ENCODE peak calls at places on chromosomes 3 and 15, in four cellular contexts. One of them, this sample, is unnamed.

GRCh38 chr3:81434171-81434570 is 327.3 kb downstream of the GBE1 start:
- DNase-seq in adrenal gland: no peak
- DNase-seq in activated gamma-delta T cell treated with Interleukin-2 at 50 U/mL for 16 hours: no peak
- DNase-seq in GM10248: no peak
- DNase-seq in this sample: no peak

GRCh38 chr3:188097786-188098185 is 56.2 kb upstream of the LPP start:
- DNase-seq in adrenal gland: no peak
- DNase-seq in GM10248: no peak
- DNase-seq in activated gamma-delta T cell treated with Interleukin-2 at 50 U/mL for 16 hours: no peak
- DNase-seq in this sample: no peak

GRCh38 chr3:126535636-126536035 is 11.7 kb downstream of the CHST13 start:
- DNase-seq in adrenal gland: no peak
- DNase-seq in GM10248: no peak
- DNase-seq in activated gamma-delta T cell treated with Interleukin-2 at 50 U/mL for 16 hours: no peak
- DNase-seq in this sample: no peak

GRCh38 chr15:42056934-42057743 is 36.3 kb upstream of the PLA2G4E start:
- DNase-seq in GM10248: peak
- DNase-seq in adrenal gland: peak
- DNase-seq in activated gamma-delta T cell treated with Interleukin-2 at 50 U/mL for 16 hours: no peak
- DNase-seq in this sample: peak

GRCh38 chr3:184275961-184276910 is at the start of gene ECE2:
- DNase-seq in activated gamma-delta T cell treated with Interleukin-2 at 50 U/mL for 16 hours: no peak
- DNase-seq in adrenal gland: no peak
- DNase-seq in GM10248: no peak
- DNase-seq in this sample: no peak

GRCh38 chr3:129224984-129225393 is 24.4 kb upstream of the COPG1 start:
- DNase-seq in GM10248: no peak
- DNase-seq in activated gamma-delta T cell treated with Interleukin-2 at 50 U/mL for 16 hours: no peak
- DNase-seq in adrenal gland: peak
- DNase-seq in this sample: no peak

GRCh38 chr3:169146112-169146665 is 517.3 kb downstream of the MECOM start:
- DNase-seq in GM10248: peak
- DNase-seq in adrenal gland: no peak
- DNase-seq in activated gamma-delta T cell treated with Interleukin-2 at 50 U/mL for 16 hours: no peak
- DNase-seq in this sample: no peak

GRCh38 chr3:67481126-67481525 is 173.3 kb downstream of the SUCLG2 start:
- DNase-seq in activated gamma-delta T cell treated with Interleukin-2 at 50 U/mL for 16 hours: no peak
- DNase-seq in GM10248: no peak
- DNase-seq in adrenal gland: no peak
- DNase-seq in this sample: no peak

GRCh38 chr15:73254598-73254997 is 114.2 kb downstream of the HCN4 start:
- DNase-seq in GM10248: no peak
- DNase-seq in adrenal gland: no peak
- DNase-seq in activated gamma-delta T cell treated with Interleukin-2 at 50 U/mL for 16 hours: no peak
- DNase-seq in this sample: no peak

GRCh38 chr3:134291300-134292254 is 40.9 kb upstream of the RYK start:
- DNase-seq in activated gamma-delta T cell treated with Interleukin-2 at 50 U/mL for 16 hours: no peak
- DNase-seq in adrenal gland: peak
- DNase-seq in GM10248: no peak
- DNase-seq in this sample: no peak

GRCh38 chr3:174216019-174216418 is 643.1 kb upstream of the NAALADL2 start:
- DNase-seq in GM10248: no peak
- DNase-seq in activated gamma-delta T cell treated with Interleukin-2 at 50 U/mL for 16 hours: no peak
- DNase-seq in adrenal gland: no peak
- DNase-seq in this sample: no peak

GRCh38 chr15:68261241-68261640 is 16.3 kb upstream of the FEM1B start:
- DNase-seq in adrenal gland: no peak
- DNase-seq in GM10248: no peak
- DNase-seq in activated gamma-delta T cell treated with Interleukin-2 at 50 U/mL for 16 hours: no peak
- DNase-seq in this sample: no peak

GRCh38 chr15:54564142-54564541 is 585.9 kb downstream of the UNC13C start:
- DNase-seq in GM10248: no peak
- DNase-seq in adrenal gland: no peak
- DNase-seq in activated gamma-delta T cell treated with Interleukin-2 at 50 U/mL for 16 hours: no peak
- DNase-seq in this sample: no peak

GRCh38 chr15:32730677-32731654 is 13.2 kb downstream of the GREM1 start:
- DNase-seq in GM10248: no peak
- DNase-seq in activated gamma-delta T cell treated with Interleukin-2 at 50 U/mL for 16 hours: no peak
- DNase-seq in adrenal gland: no peak
- DNase-seq in this sample: no peak

GRCh38 chr3:106740116-106740515 is 637.1 kb upstream of the CCDC54 start:
- DNase-seq in activated gamma-delta T cell treated with Interleukin-2 at 50 U/mL for 16 hours: no peak
- DNase-seq in adrenal gland: no peak
- DNase-seq in GM10248: no peak
- DNase-seq in this sample: no peak

GRCh38 chr3:48507256-48508061 is 3.5 kb upstream of the SHISA5 start:
- DNase-seq in activated gamma-delta T cell treated with Interleukin-2 at 50 U/mL for 16 hours: peak
- DNase-seq in adrenal gland: peak
- DNase-seq in GM10248: peak
- DNase-seq in this sample: peak

GRCh38 chr3:184808021-184808420 is 3.9 kb upstream of the VPS8 start:
- DNase-seq in GM10248: no peak
- DNase-seq in activated gamma-delta T cell treated with Interleukin-2 at 50 U/mL for 16 hours: no peak
- DNase-seq in adrenal gland: no peak
- DNase-seq in this sample: no peak

GRCh38 chr3:53940651-53941050 is 49.0 kb upstream of the SELENOK start:
- DNase-seq in GM10248: no peak
- DNase-seq in adrenal gland: no peak
- DNase-seq in activated gamma-delta T cell treated with Interleukin-2 at 50 U/mL for 16 hours: no peak
- DNase-seq in this sample: no peak

GRCh38 chr3:37967252-37967881 is 23.2 kb upstream of the VILL start:
- DNase-seq in activated gamma-delta T cell treated with Interleukin-2 at 50 U/mL for 16 hours: peak
- DNase-seq in adrenal gland: peak
- DNase-seq in GM10248: peak
- DNase-seq in this sample: no peak

GRCh38 chr15:68420186-68420684 is 11.7 kb downstream of the ITGA11 start:
- DNase-seq in activated gamma-delta T cell treated with Interleukin-2 at 50 U/mL for 16 hours: no peak
- DNase-seq in GM10248: no peak
- DNase-seq in adrenal gland: no peak
- DNase-seq in this sample: no peak

GRCh38 chr3:111715911-111716523 is 120.9 kb upstream of the ZBED2 start:
- DNase-seq in activated gamma-delta T cell treated with Interleukin-2 at 50 U/mL for 16 hours: no peak
- DNase-seq in adrenal gland: peak
- DNase-seq in GM10248: peak
- DNase-seq in this sample: no peak

This sample was measured in CD4-positive, alpha-beta memory T cell.